ENCODE peak calls at places on chromosomes 12 and 14, in six cellular contexts. L, H, F, K, J and W are unnamed samples.

GRCh38 chr12:130702966-130703732 is 12.9 kb downstream of the RIMBP2 start:
- DNase-seq in L (no peak), H (no peak), F (no peak), K (no peak), J (no peak), W (no peak)

GRCh38 chr12:62933871-62934798 is 815 bp downstream of the PPM1H start:
- DNase-seq in L (no peak), H (no peak), F (peak), K (no peak), J (peak), W (peak)

GRCh38 chr12:66036317-66036716 is 94.2 kb downstream of the LLPH start:
- DNase-seq in L (no peak), H (no peak), F (peak), K (no peak), J (peak), W (no peak)

GRCh38 chr14:84129028-84129427 is 1400.9 kb upstream of the FLRT2 start:
- DNase-seq in L (no peak), H (no peak), F (no peak), K (no peak), J (no peak), W (no peak)

GRCh38 chr12:12717586-12718381 is 616 bp downstream of the CDKN1B start:
- DNase-seq in L (no peak), H (no peak), F (peak), K (peak), J (no peak), W (peak)

GRCh38 chr12:12721251-12721689 is 4.1 kb downstream of the CDKN1B start:
- DNase-seq in L (no peak), H (no peak), F (peak), K (peak), J (no peak), W (peak)

GRCh38 chr14:92494512-92494911 is 19.1 kb upstream of the RIN3 start:
- DNase-seq in L (no peak), H (peak), F (no peak), K (no peak), J (no peak), W (no peak)

GRCh38 chr14:24613747-24614146 is 4.3 kb upstream of the GZMH start:
- DNase-seq in L (no peak), H (no peak), F (no peak), K (no peak), J (no peak), W (no peak)

GRCh38 chr12:96177013-96177412 is 17.2 kb upstream of the ELK3 start:
- DNase-seq in L (no peak), H (no peak), F (peak), K (no peak), J (no peak), W (peak)

GRCh38 chr12:53071591-53072551 is 7.3 kb downstream of the SPRYD3 start:
- DNase-seq in L (no peak), H (no peak), F (peak), K (no peak), J (no peak), W (no peak)

GRCh38 chr14:24110060-24110459 is 4.5 kb upstream of the DCAF11 start:
- DNase-seq in L (no peak), H (no peak), F (no peak), K (no peak), J (no peak), W (no peak)

GRCh38 chr14:101116065-101116464 is 212.5 kb upstream of the RTL1 start:
- DNase-seq in L (no peak), H (no peak), F (no peak), K (no peak), J (no peak), W (no peak)

GRCh38 chr12:3882896-3883564 is 9.8 kb upstream of the PARP11 start:
- DNase-seq in L (no peak), H (no peak), F (peak), K (no peak), J (no peak), W (peak)

GRCh38 chr12:79001404-79001803 is 136.8 kb downstream of the SYT1 start:
- DNase-seq in L (no peak), H (no peak), F (no peak), K (no peak), J (no peak), W (no peak)

GRCh38 chr12:93050026-93050747 is 121.1 kb upstream of the EEA1 start:
- DNase-seq in L (no peak), H (no peak), F (peak), K (no peak), J (peak), W (no peak)

GRCh38 chr12:21183721-21184275 is 52.8 kb downstream of the SLCO1B1 start:
- DNase-seq in L (no peak), H (no peak), F (peak), K (no peak), J (no peak), W (no peak)

GRCh38 chr12:6950944-6951540 is at the start of gene PTPN6:
- DNase-seq in L (no peak), H (no peak), F (no peak), K (peak), J (no peak), W (peak)

GRCh38 chr14:89890589-89890988 is 63.9 kb downstream of the EFCAB11 start:
- DNase-seq in L (no peak), H (no peak), F (no peak), K (no peak), J (no peak), W (no peak)

GRCh38 chr14:40164083-40164482 is 731.9 kb upstream of the FBXO33 start:
- DNase-seq in L (no peak), H (no peak), F (peak), K (no peak), J (no peak), W (no peak)

GRCh38 chr12:14357496-14357895 is 8.0 kb upstream of the ATF7IP start:
- DNase-seq in L (no peak), H (no peak), F (peak), K (no peak), J (no peak), W (no peak)

GRCh38 chr12:63918788-63919300 is 74.3 kb downstream of the SRGAP1 start:
- DNase-seq in L (no peak), H (no peak), F (peak), K (no peak), J (no peak), W (no peak)

GRCh38 chr12:95445884-95446482 is 28.0 kb upstream of the METAP2 start:
- DNase-seq in L (no peak), H (no peak), F (no peak), K (no peak), J (no peak), W (no peak)

GRCh38 chr12:57621497-57622292 is 10.5 kb downstream of the ARHGEF25 start:
- DNase-seq in L (no peak), H (no peak), F (peak), K (peak), J (no peak), W (peak)

DNA sequence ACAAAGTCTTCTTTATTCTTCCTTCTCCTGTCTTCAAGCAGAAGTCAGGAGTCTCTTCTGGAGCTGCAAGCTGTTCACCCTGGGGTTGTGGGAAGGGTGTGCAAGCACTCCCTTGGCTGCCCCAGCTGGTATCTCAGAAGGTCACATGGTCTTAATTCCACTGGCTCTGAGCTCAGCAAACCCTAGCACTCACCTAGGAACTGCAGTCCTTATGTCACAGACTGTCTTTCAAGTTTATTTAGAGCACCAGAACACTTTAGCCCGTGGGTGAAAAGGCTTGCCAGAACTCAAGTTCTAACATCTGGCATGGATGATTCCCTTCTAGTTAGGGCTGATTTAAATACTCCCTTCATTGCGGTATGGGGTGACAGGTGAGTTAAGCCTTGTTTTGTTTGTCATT is 379.0 kb downstream of the CCER1 start:
- DNase-seq in L (no peak), H (no peak), F (no peak), K (no peak), J (no peak), W (no peak)
- H3K27ac ChIP-seq in L (no peak), H (no peak), F (no peak), K (no peak), J (no peak), W (no peak)

DNA sequence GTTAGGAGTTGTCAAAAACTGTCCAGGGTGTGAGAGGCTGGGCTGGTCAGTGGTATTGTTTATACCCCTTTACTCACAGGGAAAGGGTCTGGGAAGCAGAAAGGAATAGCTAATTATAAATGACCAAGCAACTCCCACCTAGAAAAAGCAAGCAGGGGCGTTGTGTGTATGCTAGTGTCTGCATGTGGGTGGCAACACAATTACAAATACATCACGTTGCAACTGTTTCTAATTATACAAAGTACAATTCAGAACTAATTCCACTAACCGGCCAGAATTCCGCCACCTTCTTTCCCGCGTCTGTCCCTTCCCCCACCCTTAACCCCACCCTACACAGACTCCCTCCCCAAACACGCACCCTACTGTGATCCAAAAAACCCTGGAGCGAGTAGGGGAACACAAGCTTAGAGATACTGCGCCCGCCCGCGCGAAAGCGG is 2.2 kb downstream of the DPF3 start:
- DNase-seq in L (no peak), H (no peak), F (no peak), K (no peak), J (no peak), W (no peak)
- H3K4me3 ChIP-seq in L (no peak), H (peak), F (peak), K (peak), J (peak), W (peak)

GRCh38 chr14:76688373-76688671 is 72.9 kb upstream of the VASH1 start:
- DNase-seq in L (no peak), H (no peak), F (no peak), K (no peak), J (no peak), W (no peak)
- H3K27ac ChIP-seq in L (no peak), H (no peak), F (no peak), K (no peak), J (no peak), W (no peak)

DNA sequence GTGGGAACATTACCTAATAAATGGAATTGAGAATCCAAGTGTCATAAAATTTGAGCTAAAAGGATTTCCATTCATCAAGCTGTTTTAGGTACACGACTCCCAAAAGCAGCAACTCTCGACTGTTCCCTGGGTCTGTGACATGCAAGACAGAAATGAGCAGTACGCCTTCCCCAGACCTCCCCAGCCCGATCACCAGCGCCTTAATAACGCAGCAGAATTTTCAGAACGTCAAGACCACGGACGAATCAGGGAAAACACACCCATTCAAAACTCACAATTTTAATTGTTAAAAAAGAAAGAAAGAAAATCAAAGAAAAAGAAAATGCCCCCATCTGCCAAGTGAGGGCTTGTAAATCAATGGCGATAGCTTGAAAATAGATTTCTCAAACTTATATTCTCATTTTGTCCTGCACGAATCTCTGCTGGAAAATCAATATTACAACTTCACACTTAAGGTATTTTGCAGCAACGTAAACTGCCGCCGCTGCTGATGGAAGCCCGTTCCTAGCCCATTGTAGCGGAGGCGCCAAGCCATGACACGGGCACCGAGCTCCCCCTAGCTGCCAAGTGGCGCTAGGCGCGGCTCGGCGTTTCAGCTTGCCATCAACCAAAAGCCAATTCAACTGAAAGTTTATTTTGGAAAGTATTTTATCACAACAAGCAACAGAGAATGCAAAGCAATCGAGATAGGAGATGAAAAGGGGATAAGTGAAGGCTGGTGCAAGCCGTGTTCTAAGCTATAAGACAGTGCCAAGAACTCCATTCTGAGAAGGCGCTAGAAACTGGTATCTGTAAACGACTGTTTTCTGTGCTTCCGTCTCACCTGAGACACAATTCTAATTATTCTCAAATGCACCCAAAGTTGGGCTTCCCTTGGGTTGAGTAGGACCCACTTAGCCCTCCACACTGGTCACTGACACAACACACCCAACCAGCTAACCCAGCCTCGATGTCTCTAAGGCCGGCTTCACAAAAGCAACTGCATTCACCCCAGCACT is 5.5 kb downstream of the BCL11B start:
- DNase-seq in L (no peak), H (no peak), F (peak), K (peak), J (peak), W (peak)
- H3K4me3 ChIP-seq in L (no peak), H (no peak), F (peak), K (peak), J (no peak), W (peak)

DNA sequence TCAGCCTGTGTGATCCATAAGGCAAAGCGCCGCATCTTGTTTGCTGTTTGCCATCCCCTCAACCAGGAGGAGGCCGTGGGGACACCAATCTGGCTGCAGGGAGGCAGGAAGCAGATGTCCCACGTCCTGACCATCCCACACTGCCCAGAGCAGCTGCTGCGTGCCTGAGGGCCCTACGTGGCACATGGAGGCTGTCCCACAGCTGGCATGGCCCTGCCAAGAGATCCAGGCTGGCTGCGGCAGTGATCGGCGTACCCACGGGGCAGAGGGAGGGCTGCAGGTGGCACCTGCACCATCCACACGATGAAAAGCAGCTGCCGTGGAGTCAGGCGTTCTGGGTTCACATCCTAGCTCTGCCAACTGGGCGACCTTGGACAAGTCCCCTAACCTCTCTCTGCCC is 42.0 kb downstream of the NCOR2 start:
- DNase-seq in L (no peak), H (no peak), F (peak), K (no peak), J (peak), W (no peak)
- H3K27ac ChIP-seq in L (no peak), H (no peak), F (no peak), K (no peak), J (peak), W (no peak)

GRCh38 chr14:53975444-53975843 is 18.8 kb upstream of the BMP4 start:
- DNase-seq in L (no peak), H (no peak), F (no peak), K (no peak), J (no peak), W (no peak)
- H3K4me3 ChIP-seq in L (no peak), H (no peak), F (no peak), K (no peak), J (no peak), W (no peak)